ENCODE peak calls at places on chromosome 15, in eight cellular contexts. X, A, F, V, J, K, R and B are unnamed samples.

GRCh38 chr15:64842099-64842940 is 605 bp downstream of the PLEKHO2 start:
- DNase-seq in A (no peak), R (no peak), J (no peak), F (no peak), X (no peak), K (no peak), V (no peak), B (no peak)

GRCh38 chr15:75650908-75651809 is 3.4 kb downstream of the SNX33 start:
- DNase-seq in J (no peak), R (no peak), F (no peak), X (no peak), V (no peak), K (no peak), A (no peak), B (no peak)

GRCh38 chr15:91887921-91888373 is 34.4 kb downstream of the SLCO3A1 start:
- DNase-seq in R (no peak), V (no peak), A (no peak), K (no peak), X (no peak), F (no peak), J (no peak), B (no peak)

GRCh38 chr15:93899817-93900216 is 331.5 kb upstream of the MCTP2 start:
- DNase-seq in V (no peak), K (no peak), R (no peak), J (no peak), A (no peak), X (no peak), F (no peak), B (no peak)

GRCh38 chr15:76330281-76330680 is 6.3 kb upstream of the ISL2 start:
- DNase-seq in V (no peak), R (no peak), X (peak), A (no peak), J (no peak), F (peak), K (no peak), B (no peak)

GRCh38 chr15:51870774-51871173 is 41.3 kb downstream of the TMOD3 start:
- DNase-seq in K (no peak), X (no peak), A (no peak), F (no peak), J (no peak), R (no peak), V (no peak), B (no peak)

GRCh38 chr15:58260911-58261267 is 122.7 kb downstream of the AQP9 start:
- DNase-seq in F (no peak), V (no peak), R (peak), A (no peak), K (no peak), J (no peak), X (no peak), B (no peak)

GRCh38 chr15:96333194-96334016 is 2.9 kb downstream of the NR2F2 start:
- DNase-seq in A (no peak), K (no peak), F (no peak), V (peak), J (no peak), R (peak), X (no peak), B (no peak)

GRCh38 chr15:40097968-40098476 is 10.7 kb downstream of the BMF start:
- DNase-seq in X (no peak), K (no peak), V (no peak), J (no peak), A (no peak), R (no peak), F (no peak), B (no peak)